ENCODE peak calls at places on chromosomes 11 and 22, in seven cellular contexts. X, C, O, S, I, Q and N are unnamed samples.

GRCh38 chr11:110474578-110474977 is 44.8 kb downstream of the FDX1 start:
- DNase-seq in X (no peak), S (no peak), O (no peak), C (no peak), I (no peak), Q (no peak), N (no peak)

GRCh38 chr22:37417264-37417663 is 10.0 kb downstream of the ELFN2 start:
- DNase-seq in Q (no peak), X (no peak), I (no peak), O (no peak), C (no peak), S (no peak), N (no peak)

GRCh38 chr11:48263416-48263911 is at the start of gene OR4X1:
- DNase-seq in X (no peak), I (no peak), Q (no peak), O (no peak), C (no peak), S (no peak), N (no peak)

GRCh38 chr11:126189109-126189929 is 22.1 kb downstream of the RPUSD4 start:
- DNase-seq in X (no peak), S (no peak), O (no peak), I (no peak), C (no peak), Q (no peak), N (no peak)

GRCh38 chr11:16632295-16633200 is 105.9 kb upstream of the C11orf58 start:
- DNase-seq in C (no peak), I (no peak), X (peak; percentile 61), O (no peak), Q (no peak), S (no peak), N (no peak)

GRCh38 chr11:60485987-60486386 is 6.6 kb upstream of the MS4A12 start:
- DNase-seq in S (no peak), X (no peak), Q (no peak), I (no peak), C (no peak), O (no peak), N (peak; percentile 16)

GRCh38 chr22:45997077-45997774 is 20.3 kb upstream of the WNT7B start:
- DNase-seq in S (peak; percentile 98), X (peak; percentile 37), O (peak; percentile 97), Q (peak; percentile 94), I (peak; percentile 81), C (no peak), N (peak; percentile 52)

GRCh38 chr11:293293-293851 is 4.4 kb downstream of the PGGHG start:
- DNase-seq in Q (no peak), S (no peak), I (no peak), O (no peak), C (no peak), X (no peak), N (no peak)

GRCh38 chr11:26947379-26947844 is 46.5 kb upstream of the FIBIN start:
- DNase-seq in I (no peak), S (peak; percentile 94), Q (peak; percentile 100), X (peak; percentile 67), C (peak; percentile 86), O (peak; percentile 100), N (no peak)

GRCh38 chr11:63829823-63830489 is 9.0 kb upstream of the MARK2 start:
- DNase-seq in C (no peak), S (peak; percentile 65), I (no peak), Q (no peak), X (no peak), O (peak; percentile 18), N (peak; percentile 35)

GRCh38 chr11:76102772-76103171 is 103.5 kb downstream of the WNT11 start:
- DNase-seq in O (peak; percentile 64), X (no peak), S (no peak), Q (peak; percentile 58), C (no peak), I (no peak), N (no peak)

GRCh38 chr11:12900496-12900895 is 108.6 kb upstream of the RASSF10 start:
- DNase-seq in C (no peak), X (peak; percentile 93), I (no peak), Q (peak; percentile 98), S (peak; percentile 97), O (peak; percentile 93), N (no peak)

GRCh38 chr11:63682045-63682915 is 980 bp downstream of the RTN3 start:
- DNase-seq in Q (no peak), I (peak; percentile 72), X (no peak), O (no peak), S (peak; percentile 19), C (no peak), N (no peak)

GRCh38 chr22:42641801-42642413 is 1.5 kb upstream of the ATP5MGL start:
- DNase-seq in O (no peak), S (peak; percentile 84), Q (no peak), X (no peak), C (no peak), I (no peak), N (no peak)

GRCh38 chr11:101188173-101188572 is 58.6 kb upstream of the PGR start:
- DNase-seq in I (no peak), Q (no peak), S (no peak), X (no peak), O (no peak), C (no peak), N (no peak)